ENCODE peak calls at places on chromosome 20, in six cellular contexts. G is fibroblast of lung; C is RWPE2; K is keratinocyte; N is naive thymus-derived CD4-positive, alpha-beta T cell; Q is PC-9. Y is an unnamed sample.

GRCh38 chr20:36629719-36630340 is 16.2 kb downstream of the SLA2 start:
- DNase-seq in G (no peak), C (no peak), Q (no peak), N (peak; percentile 45), K (no peak), Y (no peak)

GRCh38 chr20:5913166-5913565 is 37.2 kb downstream of the TRMT6 start:
- DNase-seq in G (no peak), N (no peak), C (no peak), K (no peak), Q (no peak), Y (no peak)

GRCh38 chr20:6622041-6622440 is 145.4 kb upstream of the BMP2 start:
- DNase-seq in Q (no peak), K (no peak), N (no peak), G (peak; percentile 64), C (no peak), Y (no peak)

GRCh38 chr20:653590-654426 is 808 bp upstream of the SRXN1 start:
- DNase-seq in Q (no peak), N (no peak), C (no peak), G (no peak), K (no peak), Y (peak; percentile 24)

GRCh38 chr20:3128585-3128984 is 31.1 kb downstream of the FASTKD5 start:
- DNase-seq in C (no peak), N (no peak), G (no peak), K (no peak), Q (no peak), Y (no peak)

GRCh38 chr20:54212226-54212625 is 4.3 kb downstream of the PFDN4 start:
- DNase-seq in N (no peak), G (peak; percentile 86), K (no peak), C (no peak), Q (no peak), Y (peak; percentile 57)

GRCh38 chr20:37758332-37758731 is 64.5 kb downstream of the CTNNBL1 start:
- DNase-seq in Q (no peak), G (no peak), N (no peak), K (no peak), C (no peak), Y (no peak)

GRCh38 chr20:14582855-14583254 is 245.4 kb upstream of the FLRT3 start:
- DNase-seq in C (no peak), G (no peak), N (no peak), K (peak; percentile 42), Q (no peak), Y (peak; percentile 34)

GRCh38 chr20:34043025-34043424 is 49.3 kb downstream of the RALY start:
- DNase-seq in Q (no peak), G (no peak), C (no peak), N (no peak), K (no peak), Y (no peak)

GRCh38 chr20:14696937-14697336 is 359.5 kb upstream of the FLRT3 start:
- DNase-seq in G (no peak), Q (no peak), K (no peak), C (no peak), N (no peak), Y (no peak)

GRCh38 chr20:61437280-61438206 is 185.5 kb downstream of the CDH4 start:
- DNase-seq in K (no peak), N (no peak), C (peak; percentile 70), G (peak; percentile 95), Q (no peak), Y (peak; percentile 12)

GRCh38 chr20:54350415-54350814 is 125.0 kb upstream of the DOK5 start:
- DNase-seq in K (no peak), C (no peak), N (no peak), G (peak; percentile 50), Q (no peak), Y (peak; percentile 34)

GRCh38 chr20:38751360-38751976 is 3.2 kb downstream of the ACTR5 start:
- DNase-seq in N (peak; percentile 45), Q (peak; percentile 41), G (peak; percentile 22), K (no peak), C (no peak), Y (peak; percentile 64)

GRCh38 chr20:36950432-36951197 is 893 bp downstream of the SAMHD1 start:
- DNase-seq in N (peak; percentile 65), K (no peak), C (peak; percentile 80), G (peak; percentile 10), Q (no peak), Y (peak; percentile 59)

GRCh38 chr20:60054716-60055371 is 96.6 kb downstream of the CDH26 start:
- DNase-seq in N (no peak), C (peak; percentile 70), G (no peak), Q (no peak), K (no peak), Y (no peak)

GRCh38 chr20:23658989-23659609 is 21.3 kb upstream of the CST3 start:
- DNase-seq in G (no peak), N (no peak), Q (no peak), K (no peak), C (no peak), Y (no peak)

GRCh38 chr20:7980332-7981046 is 39.1 kb downstream of the TMX4 start:
- DNase-seq in C (no peak), N (no peak), K (no peak), Q (no peak), G (peak; percentile 34), Y (peak; percentile 35)

GRCh38 chr20:38299963-38300362 is 4.0 kb upstream of the BPI start:
- DNase-seq in N (no peak), G (no peak), C (no peak), K (no peak), Q (peak; percentile 86), Y (no peak)

GRCh38 chr20:54200487-54201267 is 7.2 kb upstream of the PFDN4 start:
- DNase-seq in C (no peak), Q (peak; percentile 74), N (no peak), G (no peak), K (no peak), Y (no peak)

GRCh38 chr20:37072293-37073196 is 23.3 kb downstream of the RBL1 start:
- DNase-seq in K (no peak), C (no peak), G (no peak), Q (no peak), N (no peak), Y (no peak)

GRCh38 chr20:34525709-34526416 is 9.6 kb downstream of the DYNLRB1 start:
- DNase-seq in Q (peak; percentile 99), K (peak; percentile 99), N (no peak), C (peak; percentile 100), G (peak; percentile 99), Y (peak; percentile 99)

GRCh38 chr20:19812056-19812455 is 54.0 kb downstream of the RIN2 start:
- DNase-seq in C (no peak), Q (no peak), G (peak; percentile 65), N (no peak), K (no peak), Y (no peak)

GRCh38 chr20:41407617-41408016 is 41.0 kb upstream of the EMILIN3 start:
- DNase-seq in C (no peak), N (no peak), G (no peak), Q (no peak), K (no peak), Y (no peak)

GRCh38 chr20:5654557-5654956 is 95.6 kb upstream of the SHLD1 start:
- DNase-seq in C (no peak), K (peak; percentile 80), G (peak; percentile 93), N (no peak), Q (peak; percentile 99), Y (peak; percentile 95)

GRCh38 chr20:23399568-23400241 is 21.6 kb downstream of the NAPB start:
- DNase-seq in G (peak; percentile 86), N (no peak), K (no peak), Q (no peak), C (no peak), Y (peak; percentile 80)

GRCh38 chr20:8148501-8148900 is 16.4 kb downstream of the PLCB1 start:
- DNase-seq in N (no peak), Q (no peak), G (peak; percentile 39), K (no peak), C (no peak), Y (peak; percentile 48)

DNA sequence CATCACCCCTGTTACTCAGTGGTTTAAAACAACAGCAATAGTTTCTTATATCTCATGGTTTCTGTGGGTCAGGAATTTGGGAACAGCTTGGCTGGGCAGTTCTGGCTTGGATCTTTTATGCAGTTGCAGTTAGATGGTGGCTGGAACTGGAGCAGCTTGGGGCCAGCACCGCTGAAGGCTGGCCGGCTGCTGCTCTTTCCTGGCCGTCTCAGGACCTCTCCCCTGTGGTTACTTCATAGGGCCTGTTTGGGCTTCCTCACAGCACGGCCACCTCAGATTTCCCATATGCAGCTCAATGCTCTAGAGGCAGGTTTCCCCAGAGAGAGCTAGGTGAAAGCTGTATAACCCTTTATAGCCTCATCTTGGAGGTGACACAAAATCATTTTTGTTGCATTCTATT is 15.6 kb downstream of the PKIG start:
- DNase-seq in G (peak; percentile 22), Q (no peak), C (peak; percentile 49), K (no peak), N (no peak), Y (no peak)
- H3K4me1 ChIP-seq in G (peaks cover 36% of the 10 kb centered on the region), Q (peaks cover 21% of the 10 kb centered on the region), C (peaks cover 3% of the 10 kb centered on the region), K (peaks cover 2% of the 10 kb centered on the region), N (no peaks in the 10 kb centered on the region), Y (peaks cover 33% of the 10 kb centered on the region)

GRCh38 chr20:10466325-10466724 is 31.2 kb downstream of the SLX4IP start:
- DNase-seq in N (no peak), G (peak; percentile 81), Q (no peak), K (no peak), C (no peak), Y (no peak)

GRCh38 chr20:10463622-10464021 is 28.5 kb downstream of the SLX4IP start:
- DNase-seq in K (no peak), N (no peak), C (no peak), Q (peak; percentile 37), G (no peak), Y (no peak)

GRCh38 chr20:10466855-10467254 is 31.8 kb downstream of the SLX4IP start:
- DNase-seq in K (no peak), C (no peak), Q (no peak), G (no peak), N (no peak), Y (no peak)

GRCh38 chr20:10469599-10469998 is 34.5 kb downstream of the SLX4IP start:
- DNase-seq in N (no peak), C (no peak), Q (no peak), G (peak; percentile 77), K (no peak), Y (peak; percentile 84)

GRCh38 chr20:10467985-10468845 is 33.1 kb downstream of the SLX4IP start:
- DNase-seq in C (no peak), Q (peak; percentile 54), N (no peak), K (no peak), G (peak; percentile 24), Y (peak; percentile 44)
- H3K4me1 ChIP-seq in C (peaks cover 3% of the 10 kb centered on the region), Q (peaks cover 21% of the 10 kb centered on the region), N (no peaks in the 10 kb centered on the region), K (peaks cover 6% of the 10 kb centered on the region), G (no peaks in the 10 kb centered on the region), Y (peaks cover 13% of the 10 kb centered on the region)

DNA sequence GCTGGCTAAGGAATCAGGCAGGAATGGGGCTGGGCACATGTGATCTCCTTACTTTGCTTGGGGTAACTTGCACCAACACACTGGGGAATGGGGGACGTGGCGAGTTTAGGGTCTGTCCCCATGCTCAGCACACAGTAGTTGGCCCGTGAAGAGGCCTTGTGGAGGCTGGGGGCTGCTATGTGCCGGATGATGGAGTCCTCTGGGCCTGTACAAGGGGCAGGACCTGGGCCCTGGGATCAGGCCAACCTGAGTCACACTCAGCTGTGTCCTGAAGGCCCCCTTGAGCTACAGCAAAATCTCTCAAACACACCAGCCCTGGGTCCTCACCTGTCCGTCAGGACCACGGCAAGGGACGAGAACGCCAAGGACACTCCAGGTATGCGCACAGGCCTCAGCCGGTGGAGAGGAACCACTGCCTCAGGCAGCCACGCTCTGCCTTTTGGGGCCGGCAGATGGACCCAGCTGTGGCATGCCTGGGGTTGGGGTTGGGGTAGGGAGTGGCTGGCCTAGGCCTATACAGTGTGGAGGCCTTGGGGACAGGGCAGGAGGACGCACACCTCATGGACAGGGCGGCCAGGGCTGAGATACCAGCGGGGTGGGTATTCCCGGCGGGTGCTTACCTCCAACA is 11.1 kb downstream of the UCKL1 start:
- DNase-seq in K (no peak), Q (no peak), G (no peak), N (no peak), C (no peak), Y (no peak)
- H3K4me1 ChIP-seq in K (peaks cover 39% of the 10 kb centered on the region), Q (no peaks in the 10 kb centered on the region), G (peaks cover 16% of the 10 kb centered on the region), N (peaks cover 30% of the 10 kb centered on the region), C (peaks cover 21% of the 10 kb centered on the region), Y (peaks cover 8% of the 10 kb centered on the region)

GRCh38 chr20:63327229-63327745 is 33.9 kb downstream of the CHRNA4 start:
- DNase-seq in C (no peak), Q (no peak), G (no peak), N (no peak), K (no peak), Y (no peak)
- H3K4me1 ChIP-seq in C (no peaks in the 10 kb centered on the region), Q (peaks cover 12% of the 10 kb centered on the region), G (no peaks in the 10 kb centered on the region), N (peaks cover 7% of the 10 kb centered on the region), K (no peaks in the 10 kb centered on the region), Y (no peaks in the 10 kb centered on the region)